ENCODE peak calls at places on chromosomes 6 and 20, in eight cellular contexts. O is stimulated activated CD8-positive, alpha-beta memory T cell treated with anti-CD3 and anti-CD28 coated beads, Interleukin-15, amount 100 ng/mL, for 24 hours; C is astrocyte of the spinal cord; N is suprapubic skin; H is non-pigmented ciliary epithelial cell; V is ascending aorta; R is GM23248; D is cardiac fibroblast. W is an unnamed sample.

GRCh38 chr6:116100419-116101297 is at the start of gene NT5DC1:
- DNase-seq in N (peak), D (peak), V (peak), C (peak), O (peak), H (no peak), R (peak), W (peak)

GRCh38 chr6:130725551-130725950 is 101.7 kb upstream of the SMLR1 start:
- DNase-seq in C (no peak), N (no peak), O (no peak), R (no peak), H (no peak), V (no peak), D (no peak), W (no peak)

GRCh38 chr6:72783667-72784066 is 161.8 kb downstream of the KCNQ5 start:
- DNase-seq in R (peak), H (no peak), C (peak), V (no peak), N (no peak), D (peak), O (no peak), W (no peak)

GRCh38 chr6:18263561-18264337 is 581 bp downstream of the DEK start:
- DNase-seq in R (peak), H (no peak), D (peak), N (peak), O (no peak), V (no peak), C (peak), W (no peak)

GRCh38 chr6:167137881-167138280 is 15.0 kb downstream of the CCR6 start:
- DNase-seq in D (no peak), N (no peak), H (no peak), C (no peak), O (no peak), V (no peak), R (no peak), W (no peak)

GRCh38 chr6:156598316-156598715 is 178.9 kb upstream of the ARID1B start:
- DNase-seq in N (no peak), C (no peak), V (no peak), D (no peak), R (no peak), H (no peak), O (no peak), W (no peak)

GRCh38 chr6:132495604-132496079 is 17.3 kb downstream of the STX7 start:
- DNase-seq in R (no peak), C (no peak), H (no peak), O (no peak), D (no peak), N (no peak), V (no peak), W (no peak)

GRCh38 chr20:54995553-54995952 is 520.2 kb downstream of the DOK5 start:
- DNase-seq in C (peak), R (no peak), D (no peak), V (no peak), O (no peak), N (no peak), H (no peak), W (no peak)

GRCh38 chr6:30465582-30466306 is 23.6 kb upstream of the HLA-E start:
- DNase-seq in R (peak), D (no peak), V (no peak), C (no peak), H (no peak), O (no peak), N (no peak), W (no peak)